ENCODE peak calls at places on chromosomes 2 and 18, in seven cellular contexts. M is CD8-positive, alpha-beta T cell; O is astrocyte of the spinal cord; K is cardiac septum; H is MCF 10A; G is Caki2; A is thoracic aorta. L is an unnamed sample.
A peak's percentile ranks its signal among the peaks of the same experiment; 100 is the strongest.

GRCh38 chr2:26150243-26150642 is 22.6 kb upstream of the GAREM2 start:
- DNase-seq in M (no peak), O (no peak), K (no peak), H (no peak), G (no peak), A (no peak), L (no peak)

GRCh38 chr18:3345885-3346284 is 84.0 kb downstream of the MYL12B start:
- DNase-seq in M (no peak), O (no peak), K (no peak), H (peak; percentile 91), G (no peak), A (no peak), L (no peak)

GRCh38 chr2:26562811-26563645 is 78.1 kb downstream of the CIB4 start:
- DNase-seq in M (no peak), O (peak; percentile 61), K (peak; percentile 70), H (peak; percentile 62), G (peak; percentile 91), A (no peak), L (no peak)

GRCh38 chr18:33210575-33211189 is 229.8 kb downstream of the CCDC178 start:
- DNase-seq in M (no peak), O (peak; percentile 52), K (no peak), H (peak; percentile 45), G (peak; percentile 2), A (no peak), L (no peak)

GRCh38 chr2:12665334-12665733 is 51.4 kb upstream of the TRIB2 start:
- DNase-seq in M (no peak), O (no peak), K (no peak), H (no peak), G (no peak), A (no peak), L (no peak)

GRCh38 chr18:50647792-50648191 is 87.9 kb downstream of the MAPK4 start:
- DNase-seq in M (no peak), O (no peak), K (no peak), H (no peak), G (no peak), A (no peak), L (no peak)

GRCh38 chr2:4675295-4675694 is 971.9 kb downstream of the DCDC2C start:
- DNase-seq in M (no peak), O (no peak), K (no peak), H (no peak), G (no peak), A (no peak), L (no peak)

GRCh38 chr2:85852979-85853498 is 35.8 kb downstream of the ST3GAL5 start:
- DNase-seq in M (peak; percentile 64), O (no peak), K (no peak), H (no peak), G (no peak), A (no peak), L (peak; percentile 88)

GRCh38 chr2:95314964-95315611 is 17.9 kb downstream of the KCNIP3 start:
- DNase-seq in M (no peak), O (peak; percentile 51), K (no peak), H (peak; percentile 80), G (peak; percentile 72), A (no peak), L (no peak)

GRCh38 chr2:222722327-222722946 is 51.0 kb downstream of the MOGAT1 start:
- DNase-seq in M (no peak), O (peak; percentile 75), K (no peak), H (no peak), G (no peak), A (no peak), L (no peak)

GRCh38 chr18:43442571-43442970 is 165.3 kb upstream of the SYT4 start:
- DNase-seq in M (no peak), O (no peak), K (no peak), H (peak; percentile 46), G (no peak), A (no peak), L (no peak)

GRCh38 chr2:138974651-138975050 is 194.5 kb upstream of the NXPH2 start:
- DNase-seq in M (no peak), O (peak; percentile 91), K (no peak), H (no peak), G (no peak), A (no peak), L (no peak)

GRCh38 chr2:9918275-9918674 is 33.2 kb upstream of the GRHL1 start:
- DNase-seq in M (no peak), O (no peak), K (no peak), H (no peak), G (no peak), A (no peak), L (no peak)

GRCh38 chr18:51614967-51615571 is 417.6 kb upstream of the MEX3C start:
- DNase-seq in M (no peak), O (peak; percentile 43), K (no peak), H (peak; percentile 97), G (no peak), A (no peak), L (no peak)

GRCh38 chr2:178419123-178419522 is 31.9 kb downstream of the PRKRA start:
- DNase-seq in M (no peak), O (peak; percentile 29), K (no peak), H (peak; percentile 34), G (no peak), A (no peak), L (no peak)

GRCh38 chr2:16318474-16319195 is 347.0 kb downstream of the CYRIA start:
- DNase-seq in M (no peak), O (no peak), K (no peak), H (peak; percentile 9), G (no peak), A (no peak), L (no peak)

GRCh38 chr2:42135381-42136312 is 33.5 kb upstream of the EML4 start:
- DNase-seq in M (no peak), O (no peak), K (no peak), H (no peak), G (no peak), A (no peak), L (no peak)

GRCh38 chr2:157900203-157900602 is 24.1 kb upstream of the ACVR1 start:
- DNase-seq in M (no peak), O (peak; percentile 9), K (no peak), H (peak; percentile 24), G (no peak), A (no peak), L (peak; percentile 19)

GRCh38 chr2:121475811-121476571 is 54.7 kb upstream of the RNU4ATAC start:
- DNase-seq in M (no peak), O (no peak), K (no peak), H (no peak), G (no peak), A (no peak), L (no peak)

GRCh38 chr2:99398303-99398702 is 61.1 kb downstream of the EIF5B start:
- DNase-seq in M (no peak), O (no peak), K (no peak), H (no peak), G (no peak), A (no peak), L (no peak)

GRCh38 chr2:26889796-26890195 is 41.9 kb downstream of the DPYSL5 start:
- DNase-seq in M (no peak), O (no peak), K (no peak), H (no peak), G (no peak), A (no peak), L (no peak)

GRCh38 chr2:63124209-63124608 is 73.6 kb downstream of the OTX1 start:
- DNase-seq in M (no peak), O (no peak), K (no peak), H (peak; percentile 63), G (no peak), A (no peak), L (no peak)

L was measured in CD4-positive, alpha-beta memory T cell.